ENCODE peak calls at places on chromosomes 11 and 22, in six cellular contexts. L is germinal center; F is ELF-1; H is mesothelial cell of epicardium; S is AG10803; U is CD8-positive, alpha-beta T cell. Y is an unnamed sample.

GRCh38 chr11:35458846-35459245 is 39.5 kb upstream of the SLC1A2 start:
- DNase-seq in S (peak), H (no peak), L (no peak), U (no peak), F (no peak), Y (no peak)

GRCh38 chr11:83687787-83688186 is 401.6 kb upstream of the CCDC90B start:
- DNase-seq in F (no peak), H (no peak), S (no peak), L (no peak), U (no peak), Y (no peak)

GRCh38 chr22:45101828-45102227 is 61.9 kb upstream of the NUP50 start:
- DNase-seq in L (peak), H (no peak), U (no peak), S (peak), F (peak), Y (no peak)

GRCh38 chr11:64447717-64448598 is 89.0 kb downstream of the RPS6KA4 start:
- DNase-seq in S (peak), F (no peak), U (no peak), L (peak), H (no peak), Y (no peak)

GRCh38 chr22:31891366-31892079 is 52.8 kb upstream of the YWHAH start:
- DNase-seq in F (no peak), H (no peak), U (no peak), S (peak), L (no peak), Y (no peak)

GRCh38 chr11:69125861-69126260 is 29.9 kb upstream of the SMIM38 start:
- DNase-seq in F (no peak), U (no peak), L (no peak), S (no peak), H (no peak), Y (no peak)

GRCh38 chr11:116379185-116379828 is 393.5 kb downstream of the BUD13 start:
- DNase-seq in L (no peak), F (peak), H (peak), S (no peak), U (no peak), Y (no peak)

GRCh38 chr22:44758970-44759365 is 6.6 kb downstream of the ARHGAP8 start:
- DNase-seq in S (no peak), F (no peak), L (no peak), H (no peak), U (no peak), Y (no peak)

GRCh38 chr11:66617148-66617814 is 851 bp downstream of the RBM14 start:
- DNase-seq in H (peak), L (no peak), S (peak), F (no peak), U (no peak), Y (peak)

GRCh38 chr22:38850941-38851849 is 7.4 kb upstream of the NPTXR start:
- DNase-seq in L (no peak), S (peak), F (no peak), U (no peak), H (no peak), Y (no peak)

GRCh38 chr22:17638432-17639237 is at the start of gene BCL2L13:
- DNase-seq in F (peak), S (peak), L (peak), U (peak), H (peak), Y (peak)

GRCh38 chr11:19929655-19930054 is 217.0 kb downstream of the NAV2 start:
- DNase-seq in S (peak), H (no peak), F (no peak), L (no peak), U (no peak), Y (no peak)

GRCh38 chr11:93199616-93200015 is 1.8 kb upstream of the SLC36A4 start:
- DNase-seq in F (no peak), U (no peak), H (no peak), S (no peak), L (no peak), Y (no peak)

GRCh38 chr11:69343401-69344321 is 49.7 kb downstream of the MYEOV start:
- DNase-seq in L (no peak), H (no peak), U (no peak), F (no peak), S (no peak), Y (no peak)

GRCh38 chr22:45296628-45297297 is 12.0 kb downstream of the UPK3A start:
- DNase-seq in H (no peak), U (peak), S (no peak), L (peak), F (no peak), Y (no peak)

GRCh38 chr22:30422481-30423295 is 2.9 kb upstream of the MTFP1 start:
- DNase-seq in L (no peak), U (no peak), S (peak), H (no peak), F (peak), Y (peak)

GRCh38 chr11:111557425-111558111 is 17.0 kb downstream of the LAYN start:
- DNase-seq in F (no peak), L (no peak), H (no peak), S (peak), U (no peak), Y (no peak)

GRCh38 chr11:44977493-44977984 is 26.9 kb upstream of the TP53I11 start:
- DNase-seq in L (no peak), F (peak), H (no peak), U (no peak), S (no peak), Y (no peak)

GRCh38 chr11:117600976-117601708 is 195.9 kb downstream of the DSCAML1 start:
- DNase-seq in F (no peak), L (no peak), S (no peak), U (no peak), H (no peak), Y (no peak)

GRCh38 chr22:19890502-19891349 is 36.1 kb upstream of the GNB1L start:
- DNase-seq in L (no peak), F (no peak), H (no peak), U (no peak), S (no peak), Y (no peak)

GRCh38 chr11:47986742-47987141 is 6.4 kb downstream of the PTPRJ start:
- DNase-seq in H (no peak), U (no peak), S (no peak), F (no peak), L (no peak), Y (no peak)

GRCh38 chr11:65644837-65645236 is 6.9 kb downstream of the SIPA1 start:
- DNase-seq in F (no peak), S (no peak), H (no peak), L (no peak), U (no peak), Y (no peak)

GRCh38 chr22:37639070-37639760 is at the start of gene SH3BP1:
- DNase-seq in L (peak), F (peak), H (peak), U (peak), S (peak), Y (no peak)

GRCh38 chr22:43252319-43252718 is 65.4 kb upstream of the TTLL12 start:
- DNase-seq in F (no peak), S (no peak), L (no peak), H (no peak), U (no peak), Y (no peak)

Y was measured in thoracic aorta.